ENCODE peak calls at places on chromosomes 12 and 14, in five cellular contexts. B is adrenal gland, W is lower leg skin, O is IMR-90, D is erythroblast. A is an unnamed sample.
A peak's percentile ranks its signal among the peaks of the same experiment; 100 is the strongest.

GRCh38 chr14:28157289-28157869 is 609.2 kb upstream of the FOXG1 start:
- DNase-seq in B (no peak), W (peak; percentile 61), O (no peak), D (no peak), A (no peak)

GRCh38 chr12:2625267-2625666 is 169.5 kb upstream of the FKBP4 start:
- DNase-seq in B (no peak), W (no peak), O (no peak), D (no peak), A (no peak)

GRCh38 chr14:74649673-74650072 is 37.6 kb upstream of the LTBP2 start:
- DNase-seq in B (no peak), W (peak; percentile 23), O (no peak), D (no peak), A (no peak)

GRCh38 chr12:105492591-105492990 is 162.1 kb downstream of the C12orf75 start:
- DNase-seq in B (no peak), W (no peak), O (peak; percentile 43), D (no peak), A (no peak)

GRCh38 chr14:35992816-35993511 is 166.8 kb downstream of the BRMS1L start:
- DNase-seq in B (no peak), W (no peak), O (no peak), D (no peak), A (no peak)

GRCh38 chr12:66590276-66590675 is 88.6 kb downstream of the GRIP1 start:
- DNase-seq in B (no peak), W (no peak), O (no peak), D (no peak), A (no peak)

GRCh38 chr14:22630486-22630885 is 13.7 kb downstream of the OR6J1 start:
- DNase-seq in B (no peak), W (no peak), O (peak; percentile 90), D (no peak), A (no peak)

GRCh38 chr12:7869137-7869536 is 3.6 kb downstream of the SLC2A14 start:
- DNase-seq in B (no peak), W (no peak), O (peak; percentile 64), D (peak; percentile 41), A (no peak)

GRCh38 chr12:79255326-79255725 is 390.8 kb downstream of the SYT1 start:
- DNase-seq in B (no peak), W (no peak), O (peak; percentile 19), D (no peak), A (no peak)

GRCh38 chr12:107645630-107646333 is 39.8 kb upstream of the PWP1 start:
- DNase-seq in B (no peak), W (no peak), O (no peak), D (no peak), A (peak; percentile 17)

GRCh38 chr14:94048676-94049624 is 22.8 kb downstream of the OTUB2 start:
- DNase-seq in B (no peak), W (no peak), O (no peak), D (no peak), A (no peak)

GRCh38 chr12:32734952-32735351 is 20.7 kb downstream of the YARS2 start:
- DNase-seq in B (no peak), W (no peak), O (no peak), D (no peak), A (no peak)

GRCh38 chr12:124312601-124313000 is 17.7 kb downstream of the RFLNA start:
- DNase-seq in B (no peak), W (no peak), O (no peak), D (no peak), A (no peak)

GRCh38 chr14:64337901-64338615 is 43.9 kb upstream of the ESR2 start:
- DNase-seq in B (peak; percentile 35), W (peak; percentile 94), O (peak; percentile 58), D (peak; percentile 80), A (peak; percentile 37)

GRCh38 chr14:75824328-75824727 is 157.5 kb downstream of the TGFB3 start:
- DNase-seq in B (no peak), W (no peak), O (no peak), D (no peak), A (no peak)

GRCh38 chr14:101134851-101135486 is 231.4 kb upstream of the RTL1 start:
- DNase-seq in B (no peak), W (no peak), O (no peak), D (no peak), A (no peak)

GRCh38 chr12:131229426-131230339 is 276.0 kb downstream of the ADGRD1 start:
- DNase-seq in B (peak; percentile 35), W (no peak), O (no peak), D (no peak), A (no peak)

GRCh38 chr12:13061377-13061776 is 17.2 kb downstream of the FAM234B start:
- DNase-seq in B (no peak), W (no peak), O (no peak), D (peak; percentile 91), A (no peak)

GRCh38 chr12:86264451-86265328 is 8.5 kb upstream of the MGAT4C start:
- DNase-seq in B (no peak), W (peak; percentile 89), O (no peak), D (no peak), A (no peak)

GRCh38 chr12:122888232-122888752 is 7.6 kb downstream of the VPS37B start:
- DNase-seq in B (peak; percentile 67), W (peak; percentile 89), O (peak; percentile 69), D (peak; percentile 64), A (no peak)
- TF ChIP-seq POLR2A in B (no peak), W (no peak), O (no peak), D (peak; percentile 36), A (peak; percentile 6)

GRCh38 chr12:125981610-125982253 is 916.5 kb downstream of the AACS start:
- DNase-seq in B (no peak), W (no peak), O (no peak), D (no peak), A (no peak)

GRCh38 chr12:125983784-125984510 is 918.7 kb downstream of the AACS start:
- DNase-seq in B (no peak), W (no peak), O (no peak), D (no peak), A (no peak)

GRCh38 chr12:125988545-125988944 is 923.3 kb downstream of the AACS start:
- DNase-seq in B (no peak), W (no peak), O (no peak), D (no peak), A (no peak)

DNA sequence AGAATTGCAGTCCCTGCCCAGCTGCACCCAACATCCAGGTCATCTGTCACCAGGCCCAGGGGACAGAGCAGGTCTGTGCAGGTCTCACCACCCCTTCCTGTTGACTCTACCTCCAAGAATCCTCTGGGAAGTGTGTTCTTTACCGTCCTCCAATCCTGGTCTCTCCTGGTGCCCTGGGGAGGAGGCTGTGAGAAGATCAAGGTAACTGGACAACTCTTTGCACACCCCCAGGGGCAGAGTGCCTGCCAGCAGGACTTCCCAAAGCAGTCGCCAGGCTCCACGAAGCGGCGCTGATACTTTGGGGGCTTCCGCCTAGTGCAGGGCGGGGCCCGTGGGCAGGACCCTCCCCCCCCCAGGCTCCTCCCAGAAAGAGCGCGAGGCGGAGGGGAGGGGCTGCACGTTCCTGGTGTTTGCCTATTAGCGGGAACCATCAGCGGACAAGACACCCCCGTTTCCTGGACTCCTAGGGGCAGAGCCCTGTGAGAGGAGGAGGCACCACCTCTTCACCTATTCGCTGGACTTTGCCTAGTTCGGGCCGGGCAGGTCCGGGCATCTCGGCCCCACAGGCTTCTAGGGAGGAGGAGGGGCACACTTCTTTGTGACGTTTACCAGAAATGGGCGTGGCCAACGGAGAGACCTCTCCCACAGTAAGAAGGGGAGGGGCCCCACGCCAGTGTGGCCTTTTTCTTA is 918.0 kb downstream of the AACS start:
- DNase-seq in B (no peak), W (no peak), O (no peak), D (no peak), A (peak; percentile 35)
- TF ChIP-seq POLR2A in B (no peak), W (no peak), O (no peak), D (no peak), A (no peak)

GRCh38 chr12:71157601-71158233 is at the start of gene TSPAN8:
- DNase-seq in B (no peak), W (no peak), O (no peak), D (no peak), A (no peak)
- TF ChIP-seq POLR2A in B (no peak), W (no peak), O (no peak), D (no peak), A (no peak)

GRCh38 chr14:24231263-24232120 is 675 bp downstream of the NEDD8 start:
- DNase-seq in B (no peak), W (peak; percentile 84), O (no peak), D (peak; percentile 61), A (no peak)

GRCh38 chr14:24234095-24235020 is 1.6 kb downstream of the GMPR2 start:
- DNase-seq in B (no peak), W (no peak), O (no peak), D (no peak), A (no peak)

GRCh38 chr14:24233538-24233866 is 773 bp downstream of the GMPR2 start:
- DNase-seq in B (peak; percentile 61), W (peak; percentile 68), O (no peak), D (no peak), A (no peak)

GRCh38 chr14:24232121-24232644 is at the start of gene NEDD8:
- DNase-seq in B (peak; percentile 94), W (peak; percentile 99), O (peak; percentile 97), D (peak; percentile 93), A (peak; percentile 95)

GRCh38 chr14:24232645-24233537 is at the start of gene GMPR2:
- DNase-seq in B (peak; percentile 20), W (no peak), O (no peak), D (peak; percentile 54), A (no peak)
- TF ChIP-seq POLR2A in B (peak; percentile 11), W (no peak), O (peak; percentile 1), D (peak; percentile 46), A (no peak)

GRCh38 chr12:92551853-92552397 is 150.9 kb upstream of the PLEKHG7 start:
- DNase-seq in B (peak; percentile 35), W (no peak), O (peak; percentile 73), D (no peak), A (no peak)
- TF ChIP-seq POLR2A in B (no peak), W (no peak), O (no peak), D (no peak), A (no peak)

DNA sequence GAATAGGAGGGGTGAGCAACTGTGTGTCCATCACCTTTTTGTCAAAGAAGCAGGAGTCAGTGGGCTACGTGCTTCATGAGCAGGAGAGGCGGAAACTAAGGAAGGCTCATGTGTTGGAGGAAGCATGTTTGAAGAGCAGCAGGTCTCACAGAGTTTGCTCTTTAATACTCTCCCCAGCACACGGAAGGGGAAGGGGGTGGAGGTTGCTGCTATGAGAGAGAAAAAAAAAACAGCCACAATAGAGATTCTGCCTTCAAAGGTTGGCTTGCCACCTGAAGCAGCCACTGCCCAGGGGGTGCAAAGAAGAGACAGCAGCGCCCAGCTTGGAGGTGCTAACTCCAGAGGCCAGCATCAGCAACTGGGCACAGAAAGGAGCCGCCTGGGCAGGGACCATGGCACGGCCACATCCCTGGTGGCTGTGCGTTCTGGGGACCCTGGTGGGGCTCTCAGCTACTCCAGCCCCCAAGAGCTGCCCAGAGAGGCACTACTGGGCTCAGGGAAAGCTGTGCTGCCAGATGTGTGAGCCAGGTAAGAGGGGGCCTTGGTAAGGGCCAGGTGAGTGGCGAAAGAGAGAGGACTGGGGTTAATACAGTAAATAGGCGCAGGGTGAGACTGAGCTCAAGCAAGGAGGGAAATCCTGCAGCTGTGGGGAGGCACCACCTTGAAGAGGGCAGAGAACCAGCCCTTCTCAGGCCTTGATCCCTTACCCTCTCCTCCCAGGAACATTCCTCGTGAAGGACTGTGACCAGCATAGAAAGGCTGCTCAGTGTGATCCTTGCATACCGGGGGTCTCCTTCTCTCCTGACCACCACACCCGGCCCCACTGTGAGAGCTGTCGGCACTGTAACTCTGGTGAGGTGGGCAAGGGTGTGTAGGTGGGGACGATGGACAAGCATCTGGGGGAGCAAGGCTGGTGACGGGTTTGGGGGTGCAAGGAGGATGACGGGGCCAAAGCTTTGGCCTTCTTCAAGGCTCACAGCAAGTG is at the start of gene CD27:
- DNase-seq in B (no peak), W (no peak), O (no peak), D (no peak), A (no peak)
- TF ChIP-seq POLR2A in B (no peak), W (no peak), O (no peak), D (no peak), A (no peak)

GRCh38 chr12:132689227-132689626 is 1.8 kb downstream of the PXMP2 start:
- DNase-seq in B (no peak), W (no peak), O (no peak), D (no peak), A (no peak)
- TF ChIP-seq POLR2A in B (no peak), W (no peak), O (no peak), D (no peak), A (no peak)